ENCODE peak calls at places on chromosomes 1 and 21, in four cellular contexts. Z, V, M and O are unnamed samples.

GRCh38 chr21:34544032-34544496 is 32.1 kb upstream of the KCNE1 start:
- DNase-seq in Z (peak; percentile 43), V (no peak), M (no peak), O (no peak)

GRCh38 chr1:183589836-183590224 is 429 bp downstream of the NCF2 start:
- DNase-seq in Z (no peak), V (no peak), M (no peak), O (no peak)

GRCh38 chr1:87800006-87800405 is 471.3 kb downstream of the LMO4 start:
- DNase-seq in Z (no peak), V (no peak), M (no peak), O (no peak)

GRCh38 chr1:215710340-215710971 is 143.4 kb downstream of the KCTD3 start:
- DNase-seq in Z (peak; percentile 36), V (no peak), M (no peak), O (no peak)

GRCh38 chr1:76162254-76162653 is 87.7 kb downstream of the ST6GALNAC3 start:
- DNase-seq in Z (no peak), V (no peak), M (no peak), O (no peak)

GRCh38 chr1:209759829-209760359 is 4.0 kb downstream of the TRAF3IP3 start:
- DNase-seq in Z (no peak), V (no peak), M (no peak), O (no peak)

GRCh38 chr1:172936088-172936487 is 114.7 kb downstream of the TNFSF18 start:
- DNase-seq in Z (no peak), V (no peak), M (no peak), O (no peak)

GRCh38 chr1:109787211-109787844 is 23.6 kb upstream of the EPS8L3 start:
- DNase-seq in Z (no peak), V (no peak), M (no peak), O (no peak)

GRCh38 chr1:154635162-154635561 is 27.2 kb upstream of the ADAR start:
- DNase-seq in Z (no peak), V (no peak), M (no peak), O (no peak)

GRCh38 chr1:197320991-197321531 is 53.0 kb downstream of the CRB1 start:
- DNase-seq in Z (peak; percentile 13), V (no peak), M (no peak), O (no peak)

GRCh38 chr1:203870256-203870655 is 8.9 kb downstream of the SNRPE start:
- DNase-seq in Z (no peak), V (no peak), M (no peak), O (no peak)

GRCh38 chr1:215146252-215146975 is 63.9 kb downstream of the KCNK2 start:
- DNase-seq in Z (peak; percentile 12), V (no peak), M (no peak), O (no peak)

GRCh38 chr1:182062223-182062622 is 711 bp upstream of the ZNF648 start:
- DNase-seq in Z (no peak), V (no peak), M (no peak), O (no peak)

GRCh38 chr1:86541859-86542258 is 5.0 kb upstream of the CLCA4 start:
- DNase-seq in Z (no peak), V (no peak), M (no peak), O (no peak)